ENCODE peak calls at places on chromosomes 6 and 20, in nine cellular contexts. O, E, B, K, S, A, Z, X and C are unnamed samples.
A peak's percentile ranks its signal among the peaks of the same experiment; 100 is the strongest.

GRCh38 chr20:36904690-36905089 is 28.8 kb downstream of the TLDC2 start:
- DNase-seq in B (no peak), K (no peak), Z (no peak), A (no peak), X (no peak), O (no peak), S (no peak), E (no peak), C (no peak)

GRCh38 chr20:63751471-63752271 is 12.1 kb downstream of the SLC2A4RG start:
- DNase-seq in Z (peak; percentile 77), A (no peak), S (no peak), X (no peak), E (no peak), O (peak; percentile 24), B (no peak), K (no peak), C (no peak)

GRCh38 chr20:59428441-59429205 is 128.2 kb downstream of the EDN3 start:
- DNase-seq in K (no peak), X (no peak), Z (no peak), B (no peak), E (no peak), O (no peak), A (no peak), S (no peak), C (no peak)

GRCh38 chr6:108684809-108685329 is 124.2 kb downstream of the FOXO3 start:
- DNase-seq in A (no peak), K (peak; percentile 61), B (no peak), Z (peak; percentile 73), S (no peak), X (peak; percentile 51), E (peak; percentile 59), O (no peak), C (peak; percentile 24)

GRCh38 chr20:6519556-6519955 is 247.9 kb upstream of the BMP2 start:
- DNase-seq in K (no peak), S (no peak), B (peak; percentile 77), X (peak; percentile 91), Z (no peak), O (no peak), A (no peak), E (peak; percentile 90), C (peak; percentile 18)

GRCh38 chr20:24910461-24910860 is 38.6 kb upstream of the CST7 start:
- DNase-seq in K (no peak), A (no peak), B (no peak), S (no peak), E (no peak), Z (no peak), X (no peak), O (no peak), C (no peak)

GRCh38 chr20:61356171-61356570 is 104.1 kb downstream of the CDH4 start:
- DNase-seq in S (no peak), K (no peak), E (no peak), O (no peak), B (no peak), X (no peak), A (no peak), Z (no peak), C (no peak)

GRCh38 chr6:148653138-148653776 is 93.6 kb upstream of the UST start:
- DNase-seq in A (no peak), X (no peak), E (peak; percentile 33), K (no peak), S (peak; percentile 59), B (no peak), Z (no peak), O (peak; percentile 1), C (no peak)

GRCh38 chr6:166387642-166388325 is 5.0 kb upstream of the MPC1 start:
- DNase-seq in B (no peak), Z (no peak), S (no peak), A (no peak), X (no peak), K (no peak), E (no peak), O (no peak), C (no peak)

GRCh38 chr6:150631283-150631981 is 31.7 kb downstream of the PLEKHG1 start:
- DNase-seq in X (no peak), K (no peak), Z (no peak), B (no peak), O (no peak), E (no peak), S (no peak), A (no peak), C (no peak)

GRCh38 chr6:33936911-33937310 is 133.1 kb upstream of the MLN start:
- DNase-seq in O (no peak), S (no peak), E (no peak), B (no peak), Z (no peak), A (no peak), K (peak; percentile 5), X (no peak), C (no peak)

GRCh38 chr6:89840538-89840937 is 10.9 kb downstream of the CASP8AP2 start:
- DNase-seq in E (no peak), Z (peak; percentile 31), X (peak; percentile 41), O (peak; percentile 35), A (no peak), K (no peak), S (no peak), B (no peak), C (no peak)

GRCh38 chr6:12594541-12594893 is 122.0 kb upstream of the PHACTR1 start:
- DNase-seq in K (no peak), O (no peak), A (no peak), Z (no peak), S (peak; percentile 43), E (no peak), B (no peak), X (no peak), C (no peak)

DNA sequence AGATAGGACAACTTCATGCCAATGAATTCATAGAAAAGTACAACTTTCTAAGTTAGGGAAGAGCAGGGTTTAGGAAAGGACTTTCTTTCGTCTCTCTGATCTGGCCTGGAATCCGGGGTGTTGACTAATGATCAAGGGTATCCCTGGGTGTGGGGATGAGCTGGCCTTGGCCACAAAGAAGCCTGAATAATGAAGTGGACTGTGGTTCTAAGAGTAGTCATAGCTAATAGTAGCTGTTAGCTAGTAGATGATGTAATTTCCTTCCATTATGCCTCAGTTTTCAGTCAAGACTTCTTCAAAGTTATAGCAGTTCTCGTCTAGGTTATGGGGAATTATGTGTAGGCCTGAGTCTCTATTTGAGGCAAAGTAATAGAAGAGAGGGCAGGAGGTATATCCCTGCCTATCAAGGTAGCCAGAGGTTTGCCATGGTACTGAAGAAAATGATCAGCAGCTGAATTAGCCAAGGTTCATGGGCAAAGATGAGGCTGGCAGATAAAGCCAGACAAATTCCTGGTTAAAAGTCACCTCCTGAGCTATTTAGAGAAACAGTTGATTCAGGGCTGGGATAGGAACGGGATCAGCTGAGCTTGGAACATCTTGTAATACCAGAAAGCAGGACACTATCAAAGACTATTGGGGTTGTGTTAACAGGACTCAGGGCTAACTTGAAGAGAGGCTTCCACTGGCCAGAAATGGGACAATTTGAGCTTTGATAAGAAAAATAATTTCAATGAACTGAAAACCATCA is 18.7 kb upstream of the TRPC4AP start:
- DNase-seq in Z (no peak), X (peak; percentile 87), A (no peak), K (no peak), E (peak; percentile 58), O (no peak), S (no peak), B (peak; percentile 73), C (peak; percentile 18)
- H3K27ac ChIP-seq in Z (peak overlapping the region; percentile 82), X (peak overlapping the region; percentile 42), A (no peak overlapping the region), K (no peak overlapping the region), E (peak overlapping the region; percentile 38), O (no peak overlapping the region), S (no peak overlapping the region), B (no peak overlapping the region), C (peak overlapping the region; percentile 98)

DNA sequence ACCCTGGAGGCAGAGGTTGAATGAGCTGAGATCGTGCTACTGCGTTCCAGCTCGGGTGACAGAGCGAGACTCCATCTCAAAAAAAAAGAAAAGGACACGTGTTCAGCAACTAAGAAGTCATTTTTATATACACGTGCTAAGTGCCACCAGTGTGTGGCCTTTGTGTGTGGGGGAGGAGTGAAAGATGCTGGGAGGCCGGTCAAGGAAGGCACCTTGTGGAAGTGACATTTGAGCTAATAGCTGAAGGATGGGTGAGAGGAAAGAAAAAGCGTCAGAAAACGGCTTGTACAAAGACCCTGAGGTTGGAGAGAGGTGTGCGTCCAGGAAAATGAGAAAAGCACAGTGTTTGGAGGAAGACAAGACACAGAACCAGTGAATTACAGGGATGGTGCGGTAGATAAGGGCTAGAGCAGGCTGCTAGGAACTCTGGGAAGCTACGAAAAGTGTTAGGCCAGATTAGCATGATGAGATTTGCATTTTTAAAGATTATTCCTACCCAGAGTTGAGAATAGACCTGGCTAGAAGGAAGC is 11.6 kb downstream of the RREB1 start:
- DNase-seq in E (no peak), Z (no peak), B (no peak), S (no peak), X (no peak), K (no peak), O (no peak), A (no peak), C (no peak)
- H3K27ac ChIP-seq in E (no peak overlapping the region), Z (no peak overlapping the region), B (no peak overlapping the region), S (no peak overlapping the region), X (no peak overlapping the region), K (no peak overlapping the region), O (peak overlapping the region; percentile 58), A (no peak overlapping the region), C (peak overlapping the region; percentile 46)

GRCh38 chr6:137821486-137821885 is 45.6 kb upstream of the TNFAIP3 start:
- DNase-seq in B (no peak), O (no peak), K (no peak), A (no peak), Z (no peak), S (no peak), E (no peak), X (no peak), C (no peak)

GRCh38 chr6:137820952-137821351 is 46.1 kb upstream of the TNFAIP3 start:
- DNase-seq in K (no peak), A (no peak), E (no peak), Z (no peak), B (no peak), S (no peak), O (no peak), X (peak; percentile 23), C (no peak)

GRCh38 chr6:137818440-137818839 is 48.6 kb upstream of the TNFAIP3 start:
- DNase-seq in O (no peak), Z (no peak), E (no peak), A (no peak), S (no peak), B (no peak), X (no peak), K (no peak), C (no peak)

GRCh38 chr6:137819740-137820139 is 47.3 kb upstream of the TNFAIP3 start:
- DNase-seq in E (no peak), S (no peak), A (no peak), Z (no peak), X (no peak), O (no peak), K (no peak), B (no peak), C (no peak)

GRCh38 chr6:137820425-137820824 is 46.6 kb upstream of the TNFAIP3 start:
- DNase-seq in B (no peak), E (no peak), X (peak; percentile 74), O (no peak), S (no peak), A (no peak), Z (no peak), K (no peak), C (no peak)
- H3K27ac ChIP-seq in B (no peak overlapping the region), E (no peak overlapping the region), X (no peak overlapping the region), O (no peak overlapping the region), S (no peak overlapping the region), A (no peak overlapping the region), Z (no peak overlapping the region), K (no peak overlapping the region), C (no peak overlapping the region)

DNA sequence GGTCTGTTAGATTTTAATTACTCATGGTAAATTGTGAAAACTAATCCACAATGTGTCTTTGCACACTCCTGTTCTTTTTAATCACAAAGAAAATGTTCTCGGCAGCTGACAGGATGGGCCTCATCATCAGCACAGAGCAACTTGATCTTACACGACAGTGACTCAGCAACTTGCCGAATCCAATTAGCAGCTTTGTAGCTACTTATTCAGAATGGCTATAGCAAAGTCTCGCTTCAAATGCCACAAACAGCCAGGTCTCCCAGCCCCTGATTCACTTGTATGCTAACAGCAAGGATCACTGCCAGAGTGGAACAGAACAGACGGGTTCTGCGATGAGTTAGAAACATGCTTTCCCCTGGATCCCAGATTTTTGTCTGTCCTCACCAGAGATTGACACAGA is 254.4 kb downstream of the NRN1 start:
- DNase-seq in B (no peak), Z (no peak), E (peak; percentile 9), S (no peak), K (no peak), O (peak; percentile 45), X (peak; percentile 82), A (no peak), C (no peak)
- H3K27ac ChIP-seq in B (no peak overlapping the region), Z (peak overlapping the region; percentile 38), E (no peak overlapping the region), S (no peak overlapping the region), K (no peak overlapping the region), O (peak overlapping the region; percentile 45), X (peak overlapping the region; percentile 68), A (no peak overlapping the region), C (no peak overlapping the region)